ENCODE peak calls at places on chromosomes 1 and 21, in seven cellular contexts. One of them, this sample, is unnamed.

GRCh38 chr1:28172690-28173150 is 3.8 kb downstream of the PTAFR start:
- DNase-seq in heart right ventricle: no peak
- DNase-seq in osteoblast: peak; percentile 43
- DNase-seq in fibroblast of lung: peak; percentile 23
- DNase-seq in CD4-positive, CD25-positive, alpha-beta regulatory T cell: no peak
- DNase-seq in kidney: no peak
- DNase-seq in trophoblast cell: no peak
- DNase-seq in this sample: no peak

GRCh38 chr21:45132841-45133573 is 58.6 kb downstream of the ADARB1 start:
- DNase-seq in kidney: no peak
- DNase-seq in heart right ventricle: no peak
- DNase-seq in trophoblast cell: no peak
- DNase-seq in fibroblast of lung: peak; percentile 44
- DNase-seq in osteoblast: no peak
- DNase-seq in CD4-positive, CD25-positive, alpha-beta regulatory T cell: no peak
- DNase-seq in this sample: no peak

GRCh38 chr21:45138199-45139002 is 64.0 kb downstream of the ADARB1 start:
- DNase-seq in trophoblast cell: peak; percentile 56
- DNase-seq in fibroblast of lung: peak; percentile 49
- DNase-seq in heart right ventricle: peak; percentile 61
- DNase-seq in CD4-positive, CD25-positive, alpha-beta regulatory T cell: peak; percentile 51
- DNase-seq in kidney: peak; percentile 82
- DNase-seq in osteoblast: peak; percentile 77
- DNase-seq in this sample: peak; percentile 60

GRCh38 chr1:203287896-203288295 is 17.4 kb upstream of the BTG2 start:
- DNase-seq in trophoblast cell: no peak
- DNase-seq in CD4-positive, CD25-positive, alpha-beta regulatory T cell: no peak
- DNase-seq in heart right ventricle: no peak
- DNase-seq in osteoblast: no peak
- DNase-seq in kidney: no peak
- DNase-seq in fibroblast of lung: no peak
- DNase-seq in this sample: no peak

GRCh38 chr1:224696891-224697765 is 81.0 kb downstream of the CNIH3 start:
- DNase-seq in heart right ventricle: no peak
- DNase-seq in fibroblast of lung: peak; percentile 83
- DNase-seq in osteoblast: peak; percentile 85
- DNase-seq in trophoblast cell: no peak
- DNase-seq in CD4-positive, CD25-positive, alpha-beta regulatory T cell: no peak
- DNase-seq in kidney: no peak
- DNase-seq in this sample: no peak

GRCh38 chr1:3459051-3459908 is 4.8 kb downstream of the ARHGEF16 start:
- DNase-seq in kidney: peak; percentile 83
- DNase-seq in CD4-positive, CD25-positive, alpha-beta regulatory T cell: no peak
- DNase-seq in heart right ventricle: no peak
- DNase-seq in osteoblast: peak; percentile 86
- DNase-seq in trophoblast cell: peak; percentile 27
- DNase-seq in fibroblast of lung: no peak
- DNase-seq in this sample: no peak

GRCh38 chr1:12601690-12602632 is 16.0 kb downstream of the DHRS3 start:
- DNase-seq in CD4-positive, CD25-positive, alpha-beta regulatory T cell: no peak
- DNase-seq in fibroblast of lung: peak; percentile 93
- DNase-seq in trophoblast cell: no peak
- DNase-seq in kidney: no peak
- DNase-seq in heart right ventricle: peak; percentile 68
- DNase-seq in osteoblast: peak; percentile 91
- DNase-seq in this sample: peak; percentile 46

GRCh38 chr1:18580676-18581419 is 49.8 kb upstream of the PAX7 start:
- DNase-seq in trophoblast cell: no peak
- DNase-seq in heart right ventricle: no peak
- DNase-seq in CD4-positive, CD25-positive, alpha-beta regulatory T cell: no peak
- DNase-seq in kidney: no peak
- DNase-seq in osteoblast: no peak
- DNase-seq in fibroblast of lung: no peak
- DNase-seq in this sample: no peak

GRCh38 chr1:109773203-109773899 is 9.6 kb upstream of the EPS8L3 start:
- DNase-seq in trophoblast cell: peak; percentile 81
- DNase-seq in heart right ventricle: peak; percentile 86
- DNase-seq in CD4-positive, CD25-positive, alpha-beta regulatory T cell: peak; percentile 44
- DNase-seq in osteoblast: peak; percentile 98
- DNase-seq in fibroblast of lung: peak; percentile 76
- DNase-seq in kidney: peak; percentile 92
- DNase-seq in this sample: peak; percentile 92

GRCh38 chr1:169878498-169878897 is 15.2 kb downstream of the SCYL3 start:
- DNase-seq in trophoblast cell: no peak
- DNase-seq in CD4-positive, CD25-positive, alpha-beta regulatory T cell: no peak
- DNase-seq in fibroblast of lung: no peak
- DNase-seq in osteoblast: no peak
- DNase-seq in heart right ventricle: no peak
- DNase-seq in kidney: no peak
- DNase-seq in this sample: no peak

GRCh38 chr1:109770331-109771095 is 6.8 kb upstream of the EPS8L3 start:
- DNase-seq in heart right ventricle: no peak
- DNase-seq in osteoblast: peak; percentile 21
- DNase-seq in kidney: peak; percentile 48
- DNase-seq in fibroblast of lung: no peak
- DNase-seq in CD4-positive, CD25-positive, alpha-beta regulatory T cell: no peak
- DNase-seq in trophoblast cell: no peak
- DNase-seq in this sample: no peak

GRCh38 chr1:188825471-188825870 is 1652.2 kb downstream of the BRINP3 start:
- DNase-seq in heart right ventricle: no peak
- DNase-seq in kidney: no peak
- DNase-seq in fibroblast of lung: no peak
- DNase-seq in CD4-positive, CD25-positive, alpha-beta regulatory T cell: no peak
- DNase-seq in trophoblast cell: no peak
- DNase-seq in osteoblast: no peak
- DNase-seq in this sample: no peak

GRCh38 chr1:234584926-234585325 is 25.1 kb downstream of the IRF2BP2 start:
- DNase-seq in fibroblast of lung: peak; percentile 66
- DNase-seq in CD4-positive, CD25-positive, alpha-beta regulatory T cell: no peak
- DNase-seq in kidney: no peak
- DNase-seq in trophoblast cell: no peak
- DNase-seq in osteoblast: no peak
- DNase-seq in heart right ventricle: peak; percentile 41
- DNase-seq in this sample: no peak

GRCh38 chr1:29896791-29897725 is 660.7 kb downstream of the PTPRU start:
- DNase-seq in kidney: no peak
- DNase-seq in osteoblast: no peak
- DNase-seq in fibroblast of lung: no peak
- DNase-seq in heart right ventricle: no peak
- DNase-seq in CD4-positive, CD25-positive, alpha-beta regulatory T cell: no peak
- DNase-seq in trophoblast cell: no peak
- DNase-seq in this sample: no peak

GRCh38 chr1:207910678-207911354 is at the start of gene CD34:
- DNase-seq in CD4-positive, CD25-positive, alpha-beta regulatory T cell: no peak
- DNase-seq in kidney: peak; percentile 74
- DNase-seq in heart right ventricle: peak; percentile 80
- DNase-seq in fibroblast of lung: peak; percentile 40
- DNase-seq in trophoblast cell: no peak
- DNase-seq in osteoblast: peak; percentile 79
- DNase-seq in this sample: peak; percentile 20

GRCh38 chr1:165903672-165904071 is 76.3 kb downstream of the UCK2 start:
- DNase-seq in osteoblast: no peak
- DNase-seq in CD4-positive, CD25-positive, alpha-beta regulatory T cell: no peak
- DNase-seq in fibroblast of lung: peak; percentile 77
- DNase-seq in trophoblast cell: no peak
- DNase-seq in kidney: no peak
- DNase-seq in heart right ventricle: no peak
- DNase-seq in this sample: no peak

GRCh38 chr1:43691871-43692815 is 15.2 kb upstream of the ST3GAL3 start:
- DNase-seq in heart right ventricle: no peak
- DNase-seq in CD4-positive, CD25-positive, alpha-beta regulatory T cell: no peak
- DNase-seq in kidney: no peak
- DNase-seq in fibroblast of lung: no peak
- DNase-seq in trophoblast cell: no peak
- DNase-seq in osteoblast: no peak
- DNase-seq in this sample: no peak

GRCh38 chr21:33543505-33544129 is 779 bp downstream of the SON start:
- DNase-seq in CD4-positive, CD25-positive, alpha-beta regulatory T cell: peak; percentile 55
- DNase-seq in kidney: peak; percentile 91
- DNase-seq in fibroblast of lung: no peak
- DNase-seq in osteoblast: peak; percentile 53
- DNase-seq in trophoblast cell: peak; percentile 33
- DNase-seq in heart right ventricle: peak; percentile 81
- DNase-seq in this sample: peak; percentile 68

GRCh38 chr1:9984253-9984652 is 12.8 kb upstream of the RBP7 start:
- DNase-seq in heart right ventricle: no peak
- DNase-seq in trophoblast cell: no peak
- DNase-seq in kidney: no peak
- DNase-seq in fibroblast of lung: no peak
- DNase-seq in osteoblast: no peak
- DNase-seq in CD4-positive, CD25-positive, alpha-beta regulatory T cell: no peak
- DNase-seq in this sample: no peak

GRCh38 chr1:150233359-150234308 is 2.3 kb downstream of the ANP32E start:
- DNase-seq in trophoblast cell: no peak
- DNase-seq in fibroblast of lung: peak; percentile 13
- DNase-seq in CD4-positive, CD25-positive, alpha-beta regulatory T cell: no peak
- DNase-seq in kidney: no peak
- DNase-seq in heart right ventricle: no peak
- DNase-seq in osteoblast: peak; percentile 61
- DNase-seq in this sample: no peak

GRCh38 chr1:59057211-59057694 is 239.6 kb upstream of the FGGY start:
- DNase-seq in fibroblast of lung: peak; percentile 50
- DNase-seq in heart right ventricle: peak; percentile 87
- DNase-seq in kidney: peak; percentile 89
- DNase-seq in osteoblast: peak; percentile 82
- DNase-seq in trophoblast cell: peak; percentile 74
- DNase-seq in CD4-positive, CD25-positive, alpha-beta regulatory T cell: no peak
- DNase-seq in this sample: peak; percentile 85

GRCh38 chr1:172708452-172708851 is 49.5 kb downstream of the FASLG start:
- DNase-seq in trophoblast cell: no peak
- DNase-seq in CD4-positive, CD25-positive, alpha-beta regulatory T cell: no peak
- DNase-seq in fibroblast of lung: no peak
- DNase-seq in osteoblast: no peak
- DNase-seq in kidney: no peak
- DNase-seq in heart right ventricle: no peak
- DNase-seq in this sample: no peak

GRCh38 chr1:174682419-174683008 is 234.8 kb downstream of the GPR52 start:
- DNase-seq in trophoblast cell: no peak
- DNase-seq in kidney: no peak
- DNase-seq in fibroblast of lung: peak; percentile 83
- DNase-seq in CD4-positive, CD25-positive, alpha-beta regulatory T cell: no peak
- DNase-seq in osteoblast: peak; percentile 50
- DNase-seq in heart right ventricle: no peak
- DNase-seq in this sample: no peak

GRCh38 chr1:44905276-44905675 is 62.2 kb upstream of the PTCH2 start:
- DNase-seq in fibroblast of lung: peak; percentile 28
- DNase-seq in kidney: no peak
- DNase-seq in trophoblast cell: no peak
- DNase-seq in osteoblast: peak; percentile 32
- DNase-seq in heart right ventricle: no peak
- DNase-seq in CD4-positive, CD25-positive, alpha-beta regulatory T cell: no peak
- DNase-seq in this sample: no peak

GRCh38 chr1:12450831-12451559 is 167.0 kb downstream of the DHRS3 start:
- DNase-seq in fibroblast of lung: no peak
- DNase-seq in heart right ventricle: no peak
- DNase-seq in kidney: no peak
- DNase-seq in CD4-positive, CD25-positive, alpha-beta regulatory T cell: no peak
- DNase-seq in trophoblast cell: no peak
- DNase-seq in osteoblast: no peak
- DNase-seq in this sample: no peak

DNA sequence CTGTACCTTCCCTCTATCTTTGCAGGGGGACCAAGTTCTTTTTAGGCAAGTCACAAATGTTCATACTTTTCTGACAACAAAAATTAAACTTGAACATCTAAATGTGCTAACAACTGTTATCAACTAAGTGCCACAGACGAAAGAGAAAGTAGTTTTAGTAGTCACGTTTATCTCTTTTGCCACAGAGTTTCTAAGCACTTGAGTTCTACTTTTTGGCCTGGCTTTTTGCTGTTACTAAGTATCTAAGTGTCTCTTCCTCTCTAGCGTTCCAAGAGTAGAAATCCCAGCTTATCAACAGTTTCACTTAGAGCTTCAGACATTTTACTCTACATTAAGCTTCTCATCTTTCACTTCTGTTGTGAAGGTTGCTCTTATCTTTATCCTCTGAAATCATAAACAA is 34.3 kb downstream of the GATAD2B start:
- DNase-seq in fibroblast of lung: no peak
- DNase-seq in heart right ventricle: no peak
- DNase-seq in kidney: no peak
- DNase-seq in trophoblast cell: no peak
- DNase-seq in osteoblast: no peak
- DNase-seq in CD4-positive, CD25-positive, alpha-beta regulatory T cell: no peak
- DNase-seq in this sample: no peak
- H3K27ac ChIP-seq in fibroblast of lung: no peak overlapping the region
- H3K27ac ChIP-seq in heart right ventricle: peak overlapping the region; percentile 33
- H3K27ac ChIP-seq in kidney: no peak overlapping the region
- H3K27ac ChIP-seq in trophoblast cell: no peak overlapping the region
- H3K27ac ChIP-seq in osteoblast: no peak overlapping the region
- H3K27ac ChIP-seq in CD4-positive, CD25-positive, alpha-beta regulatory T cell: no peak overlapping the region
- H3K27ac ChIP-seq in this sample: no peak overlapping the region

GRCh38 chr1:117127840-117128239 is 6.3 kb upstream of the TRIM45 start:
- DNase-seq in osteoblast: no peak
- DNase-seq in trophoblast cell: no peak
- DNase-seq in kidney: no peak
- DNase-seq in CD4-positive, CD25-positive, alpha-beta regulatory T cell: no peak
- DNase-seq in heart right ventricle: no peak
- DNase-seq in fibroblast of lung: no peak
- DNase-seq in this sample: no peak
- H3K27ac ChIP-seq in osteoblast: no peak overlapping the region
- H3K27ac ChIP-seq in trophoblast cell: no peak overlapping the region
- H3K27ac ChIP-seq in kidney: no peak overlapping the region
- H3K27ac ChIP-seq in CD4-positive, CD25-positive, alpha-beta regulatory T cell: no peak overlapping the region
- H3K27ac ChIP-seq in heart right ventricle: no peak overlapping the region
- H3K27ac ChIP-seq in fibroblast of lung: no peak overlapping the region
- H3K27ac ChIP-seq in this sample: no peak overlapping the region

DNA sequence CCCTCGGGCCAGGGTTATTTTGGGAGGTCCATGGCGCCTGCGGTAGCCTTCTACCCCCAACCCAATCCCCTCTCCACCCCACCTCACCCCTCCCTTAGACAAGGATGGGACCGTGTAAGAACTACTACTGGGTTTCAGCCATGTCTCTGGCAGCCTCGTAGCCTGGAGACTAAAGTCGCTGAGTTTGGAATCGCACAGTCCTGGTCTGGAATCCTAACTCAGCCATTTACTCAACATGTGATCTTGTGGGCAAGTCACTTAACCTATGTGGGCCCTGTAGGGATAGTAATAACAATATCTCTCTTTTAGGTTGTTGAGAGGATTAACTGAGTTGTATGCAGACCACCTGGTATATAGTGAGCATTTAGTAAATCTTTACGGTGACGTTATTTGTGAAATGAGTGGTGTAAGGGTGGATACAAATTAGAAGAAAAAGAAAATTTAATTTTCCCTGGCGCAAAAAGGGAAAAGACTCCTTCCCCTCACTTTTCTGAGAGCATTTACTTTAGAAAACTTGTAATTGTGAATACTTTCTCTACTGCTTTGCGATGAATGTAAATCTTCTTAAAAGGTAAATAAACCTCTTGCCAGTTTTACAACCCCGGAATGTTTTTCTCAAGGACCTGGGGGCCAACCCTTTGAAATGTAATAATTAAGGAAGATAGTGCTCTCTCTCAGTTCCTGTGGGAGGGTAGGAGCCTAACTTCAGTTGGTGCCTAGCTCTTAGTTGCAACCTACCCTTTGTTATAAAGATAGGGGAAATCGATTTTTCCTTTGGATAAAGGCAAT is 615 bp upstream of the MRPS15 start:
- DNase-seq in heart right ventricle: peak; percentile 18
- DNase-seq in fibroblast of lung: no peak
- DNase-seq in CD4-positive, CD25-positive, alpha-beta regulatory T cell: no peak
- DNase-seq in kidney: no peak
- DNase-seq in osteoblast: peak; percentile 87
- DNase-seq in trophoblast cell: no peak
- DNase-seq in this sample: peak; percentile 18
- H3K27ac ChIP-seq in heart right ventricle: peak overlapping the region; percentile 95
- H3K27ac ChIP-seq in fibroblast of lung: peak overlapping the region; percentile 87
- H3K27ac ChIP-seq in CD4-positive, CD25-positive, alpha-beta regulatory T cell: peak overlapping the region; percentile 90
- H3K27ac ChIP-seq in kidney: peak overlapping the region; percentile 95
- H3K27ac ChIP-seq in osteoblast: peak overlapping the region; percentile 95
- H3K27ac ChIP-seq in trophoblast cell: peak overlapping the region; percentile 80
- H3K27ac ChIP-seq in this sample: peak overlapping the region; percentile 83

GRCh38 chr1:36134031-36134430 is 9.0 kb upstream of the COL8A2 start:
- DNase-seq in osteoblast: peak; percentile 46
- DNase-seq in heart right ventricle: no peak
- DNase-seq in CD4-positive, CD25-positive, alpha-beta regulatory T cell: no peak
- DNase-seq in kidney: no peak
- DNase-seq in fibroblast of lung: no peak
- DNase-seq in trophoblast cell: no peak
- DNase-seq in this sample: no peak
- H3K27ac ChIP-seq in osteoblast: peak overlapping the region; percentile 29
- H3K27ac ChIP-seq in heart right ventricle: peak overlapping the region; percentile 20
- H3K27ac ChIP-seq in CD4-positive, CD25-positive, alpha-beta regulatory T cell: no peak overlapping the region
- H3K27ac ChIP-seq in kidney: no peak overlapping the region
- H3K27ac ChIP-seq in fibroblast of lung: peak overlapping the region; percentile 35
- H3K27ac ChIP-seq in trophoblast cell: no peak overlapping the region
- H3K27ac ChIP-seq in this sample: peak overlapping the region; percentile 37